ENCODE peak calls at places on chromosomes 7 and 10, in five cellular contexts. A, W, S, L and B are unnamed samples.

GRCh38 chr10:72831696-72832355 is 61.7 kb upstream of the OIT3 start:
- DNase-seq in A (no peak), W (no peak), S (no peak), L (no peak), B (no peak)

GRCh38 chr10:105464961-105465360 is 823.9 kb downstream of the SORCS3 start:
- DNase-seq in A (no peak), W (no peak), S (no peak), L (no peak), B (no peak)

GRCh38 chr10:32190890-32191491 is 134.8 kb upstream of the KIF5B start:
- DNase-seq in A (no peak), W (no peak), S (no peak), L (no peak), B (peak)

GRCh38 chr10:122341141-122341810 is 33.2 kb upstream of the PLEKHA1 start:
- DNase-seq in A (no peak), W (no peak), S (no peak), L (no peak), B (no peak)

GRCh38 chr7:21690717-21691116 is 147.9 kb downstream of the DNAH11 start:
- DNase-seq in A (no peak), W (no peak), S (no peak), L (no peak), B (no peak)

GRCh38 chr7:266851-267840 is 22.8 kb upstream of the FOXL3 start:
- DNase-seq in A (no peak), W (peak), S (peak), L (peak), B (peak)

GRCh38 chr10:69880301-69881081 is 78.8 kb downstream of the COL13A1 start:
- DNase-seq in A (no peak), W (no peak), S (no peak), L (peak), B (no peak)

GRCh38 chr10:59894114-59894513 is 12.2 kb downstream of the CCDC6 start:
- DNase-seq in A (peak), W (no peak), S (no peak), L (peak), B (no peak)

GRCh38 chr10:49398000-49398861 is 2.3 kb upstream of the DRGX start:
- DNase-seq in A (peak), W (peak), S (no peak), L (peak), B (peak)

GRCh38 chr10:68080853-68081431 is 5.9 kb upstream of the HERC4 start:
- DNase-seq in A (no peak), W (no peak), S (no peak), L (no peak), B (no peak)

GRCh38 chr7:104142147-104142546 is 65.7 kb downstream of the ORC5 start:
- DNase-seq in A (no peak), W (no peak), S (no peak), L (no peak), B (no peak)

GRCh38 chr7:17055596-17055995 is 173.8 kb upstream of the AGR3 start:
- DNase-seq in A (no peak), W (no peak), S (no peak), L (no peak), B (no peak)

GRCh38 chr7:31432166-31432565 is 81.7 kb upstream of the ITPRID1 start:
- DNase-seq in A (no peak), W (no peak), S (no peak), L (no peak), B (no peak)

GRCh38 chr7:135901585-135902540 is 75.3 kb downstream of the MTPN start:
- DNase-seq in A (no peak), W (no peak), S (no peak), L (no peak), B (no peak)

GRCh38 chr7:54242776-54243175 is 299.4 kb upstream of the VSTM2A start:
- DNase-seq in A (no peak), W (no peak), S (no peak), L (no peak), B (no peak)

GRCh38 chr7:129998446-129998845 is 45.7 kb upstream of the UBE2H start:
- DNase-seq in A (no peak), W (no peak), S (no peak), L (no peak), B (no peak)

GRCh38 chr10:25758041-25758457 is 176.0 kb upstream of the MYO3A start:
- DNase-seq in A (no peak), W (no peak), S (no peak), L (no peak), B (no peak)

GRCh38 chr10:69895759-69896158 is 94.1 kb downstream of the COL13A1 start:
- DNase-seq in A (no peak), W (no peak), S (no peak), L (no peak), B (no peak)

GRCh38 chr7:151869968-151870918 is 6.7 kb downstream of the PRKAG2 start:
- DNase-seq in A (no peak), W (peak), S (no peak), L (no peak), B (no peak)

GRCh38 chr10:128892005-128892404 is 575.0 kb upstream of the MGMT start:
- DNase-seq in A (no peak), W (no peak), S (no peak), L (no peak), B (no peak)

GRCh38 chr7:480531-481218 is 39.0 kb downstream of the PDGFA start:
- DNase-seq in A (no peak), W (peak), S (no peak), L (peak), B (no peak)

GRCh38 chr10:104231784-104232612 is at the start of gene CFAP43:
- DNase-seq in A (peak), W (peak), S (peak), L (peak), B (peak)

GRCh38 chr7:47937065-47937687 is 11.1 kb downstream of the PKD1L1 start:
- DNase-seq in A (no peak), W (no peak), S (no peak), L (no peak), B (no peak)

GRCh38 chr7:158500651-158501052 is 87.0 kb downstream of the PTPRN2 start:
- DNase-seq in A (no peak), W (no peak), S (no peak), L (no peak), B (no peak)

GRCh38 chr7:116551692-116552091 is 26.9 kb downstream of the CAV1 start:
- DNase-seq in A (no peak), W (no peak), S (no peak), L (no peak), B (no peak)

GRCh38 chr10:80669485-80669884 is 131.8 kb downstream of the SH2D4B start:
- DNase-seq in A (no peak), W (no peak), S (no peak), L (no peak), B (no peak)

GRCh38 chr10:23338886-23339285 is 5.7 kb downstream of the C10orf67 start:
- DNase-seq in A (no peak), W (no peak), S (no peak), L (no peak), B (no peak)

GRCh38 chr7:142436601-142437000 is 178.7 kb upstream of the PRSS58 start:
- DNase-seq in A (no peak), W (no peak), S (no peak), L (no peak), B (no peak)

GRCh38 chr7:2635148-2635668 is 3.4 kb downstream of the TTYH3 start:
- DNase-seq in A (no peak), W (no peak), S (no peak), L (no peak), B (no peak)

GRCh38 chr7:4282434-4283223 is 399.5 kb upstream of the FOXK1 start:
- DNase-seq in A (no peak), W (no peak), S (no peak), L (no peak), B (no peak)

GRCh38 chr10:29703276-29703675 is 68.5 kb upstream of the SVIL start:
- DNase-seq in A (no peak), W (no peak), S (no peak), L (no peak), B (no peak)

GRCh38 chr10:7696545-7696944 is 6.6 kb upstream of the ITIH2 start:
- DNase-seq in A (no peak), W (peak), S (no peak), L (no peak), B (no peak)

GRCh38 chr7:30705008-30705407 is 22.8 kb upstream of the CRHR2 start:
- DNase-seq in A (no peak), W (no peak), S (no peak), L (no peak), B (no peak)

GRCh38 chr7:116561697-116562483 is 37.1 kb downstream of the CAV1 start:
- DNase-seq in A (no peak), W (no peak), S (no peak), L (peak), B (no peak)

DNA sequence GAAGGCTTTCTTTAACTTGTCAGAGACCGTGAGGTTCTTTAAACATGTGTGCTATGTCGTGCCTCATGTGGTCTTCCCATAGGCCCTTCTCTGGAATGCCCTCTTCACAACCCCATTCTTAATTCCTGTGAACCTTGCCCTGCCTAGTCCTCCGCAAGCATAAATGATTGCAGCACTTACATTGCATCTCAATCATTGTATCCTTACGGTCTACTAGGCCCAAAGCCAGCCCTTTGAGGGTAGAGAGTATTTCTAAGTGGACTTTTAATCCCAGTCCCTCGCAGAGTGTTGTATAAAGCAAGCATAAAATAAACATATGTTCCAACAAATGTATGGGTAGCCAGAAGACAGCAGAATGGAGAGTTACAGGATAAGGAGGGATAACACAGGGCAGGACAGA is 92.1 kb upstream of the FAM133B start:
- DNase-seq in A (no peak), W (no peak), S (no peak), L (no peak), B (no peak)
- H3K27ac ChIP-seq in A (no peak), W (no peak), S (no peak), L (no peak), B (no peak)

GRCh38 chr10:73914036-73914435 is 3.1 kb downstream of the PLAU start:
- DNase-seq in A (no peak), W (no peak), S (no peak), L (no peak), B (no peak)

GRCh38 chr10:73911553-73912004 is 647 bp downstream of the PLAU start:
- DNase-seq in A (no peak), W (no peak), S (no peak), L (no peak), B (no peak)

GRCh38 chr10:73916761-73917470 is 6.0 kb downstream of the PLAU start:
- DNase-seq in A (no peak), W (no peak), S (no peak), L (no peak), B (no peak)

GRCh38 chr10:73917566-73918305 is 6.8 kb downstream of the PLAU start:
- DNase-seq in A (no peak), W (no peak), S (no peak), L (no peak), B (no peak)

DNA sequence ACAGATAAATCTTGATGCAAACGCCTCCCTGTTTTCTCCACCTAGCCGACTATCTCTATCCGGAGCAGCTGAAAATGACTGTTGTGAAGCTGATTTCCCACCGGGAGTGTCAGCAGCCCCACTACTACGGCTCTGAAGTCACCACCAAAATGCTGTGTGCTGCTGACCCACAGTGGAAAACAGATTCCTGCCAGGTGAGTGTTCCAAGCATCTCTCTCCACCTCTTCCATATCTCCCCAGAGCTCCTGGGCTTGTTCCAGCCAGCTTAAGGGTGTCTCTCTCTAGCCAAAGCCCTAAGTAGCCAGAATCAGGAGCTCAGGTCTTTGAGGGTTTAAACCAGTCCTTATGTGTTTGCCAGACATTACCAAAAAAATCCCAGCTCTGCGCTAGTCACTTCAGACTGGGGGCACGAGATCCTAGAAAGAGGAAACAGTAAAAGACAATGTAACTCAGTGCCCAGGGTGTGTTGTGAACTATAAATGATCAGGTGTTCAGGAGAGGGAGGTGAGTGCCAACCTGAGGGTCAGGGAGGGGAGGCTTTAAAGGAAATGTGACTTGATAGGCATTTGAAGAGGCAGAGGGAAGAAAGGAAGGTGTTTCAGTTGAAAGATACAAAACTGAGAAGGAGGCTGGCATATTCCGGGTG is 4.4 kb downstream of the PLAU start:
- DNase-seq in A (no peak), W (no peak), S (no peak), L (no peak), B (no peak)
- H3K27ac ChIP-seq in A (peak), W (no peak), S (no peak), L (no peak), B (peak)

GRCh38 chr7:50697686-50698085 is 85.0 kb downstream of the GRB10 start:
- DNase-seq in A (no peak), W (peak), S (no peak), L (no peak), B (no peak)
- H3K27ac ChIP-seq in A (no peak), W (peak), S (no peak), L (no peak), B (peak)

GRCh38 chr10:114027041-114027394 is 16.6 kb upstream of the ADRB1 start:
- DNase-seq in A (no peak), W (no peak), S (no peak), L (no peak), B (no peak)

GRCh38 chr10:114024876-114025609 is 18.6 kb upstream of the ADRB1 start:
- DNase-seq in A (no peak), W (no peak), S (no peak), L (no peak), B (no peak)

GRCh38 chr10:114027951-114028350 is 15.7 kb upstream of the ADRB1 start:
- DNase-seq in A (no peak), W (no peak), S (no peak), L (no peak), B (no peak)

GRCh38 chr10:114025610-114026130 is 18.0 kb upstream of the ADRB1 start:
- DNase-seq in A (no peak), W (no peak), S (no peak), L (no peak), B (no peak)

DNA sequence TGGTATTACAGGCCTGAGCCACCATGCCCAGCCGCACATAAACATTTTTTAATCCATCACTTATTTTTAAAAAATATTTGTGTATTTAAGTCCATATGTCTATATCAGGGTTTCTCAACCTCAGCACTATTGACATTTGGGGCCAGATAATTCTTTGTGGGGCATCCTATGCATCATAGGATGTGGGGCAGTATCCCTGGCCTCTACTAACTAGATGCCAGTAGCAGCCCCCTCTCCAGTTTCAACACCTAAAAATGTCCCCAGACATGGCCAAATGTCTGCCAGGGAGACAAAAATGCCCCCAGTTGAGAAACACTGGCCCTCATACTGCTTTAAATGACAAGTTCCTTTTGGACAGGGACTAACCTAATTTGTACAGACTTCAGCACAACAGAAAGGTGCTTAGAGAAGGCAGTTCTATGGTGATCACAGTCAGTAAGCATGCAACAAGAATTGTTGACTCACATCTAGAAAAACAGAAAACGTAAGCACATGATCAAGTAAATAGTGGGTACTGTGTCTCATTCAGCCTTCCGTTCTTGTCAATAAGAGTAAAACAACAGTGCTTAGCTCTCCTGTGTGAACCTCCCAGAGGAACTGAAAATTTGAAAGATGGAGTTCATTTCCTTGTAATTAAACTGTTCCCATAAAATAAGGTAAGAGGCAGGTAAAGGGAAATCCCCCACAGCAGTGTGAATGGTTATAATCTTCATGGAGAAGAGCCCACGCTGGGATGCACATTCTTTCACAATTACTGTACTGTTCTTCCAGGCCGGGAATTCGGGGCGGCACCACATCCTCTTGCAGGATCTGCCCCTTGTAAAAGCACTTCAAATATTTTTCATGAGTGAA is 17.3 kb upstream of the ADRB1 start:
- DNase-seq in A (no peak), W (no peak), S (no peak), L (no peak), B (no peak)
- H3K27ac ChIP-seq in A (no peak), W (no peak), S (no peak), L (no peak), B (no peak)